ENCODE peak calls at places on chromosomes 7 and 10, in seven cellular contexts. G, E, P, Z, L, Q and A are unnamed samples.
A peak's percentile ranks its signal among the peaks of the same experiment; 100 is the strongest.

GRCh38 chr10:89662596-89662995 is 17.6 kb upstream of the PANK1 start:
- DNase-seq in G (peak; percentile 48), E (no peak), P (no peak), Z (peak; percentile 36), L (no peak), Q (no peak), A (no peak)

GRCh38 chr7:73519867-73520672 is 2.0 kb downstream of the BAZ1B start:
- DNase-seq in G (peak; percentile 38), E (no peak), P (no peak), Z (peak; percentile 3), L (no peak), Q (no peak), A (no peak)

GRCh38 chr10:112835933-112836564 is 114.0 kb upstream of the TCF7L2 start:
- DNase-seq in G (no peak), E (no peak), P (no peak), Z (no peak), L (no peak), Q (no peak), A (no peak)

GRCh38 chr10:99532687-99533495 is at the start of gene NKX2-3:
- DNase-seq in G (peak; percentile 61), E (peak; percentile 88), P (no peak), Z (peak; percentile 46), L (no peak), Q (no peak), A (no peak)

GRCh38 chr7:135210818-135211178 is 528 bp downstream of the WDR91 start:
- DNase-seq in G (peak; percentile 52), E (peak; percentile 36), P (no peak), Z (peak; percentile 26), L (no peak), Q (no peak), A (no peak)

GRCh38 chr7:158564648-158565005 is 23.0 kb downstream of the PTPRN2 start:
- DNase-seq in G (no peak), E (no peak), P (no peak), Z (no peak), L (no peak), Q (no peak), A (no peak)

GRCh38 chr10:94545277-94546057 is at the start of gene HELLS:
- DNase-seq in G (peak; percentile 94), E (peak; percentile 92), P (peak; percentile 66), Z (peak; percentile 82), L (peak; percentile 20), Q (peak; percentile 78), A (peak; percentile 85)

GRCh38 chr7:618539-619355 is 99.1 kb upstream of the PDGFA start:
- DNase-seq in G (no peak), E (no peak), P (no peak), Z (peak; percentile 26), L (no peak), Q (no peak), A (no peak)

GRCh38 chr10:125113661-125114388 is 46.5 kb downstream of the CTBP2 start:
- DNase-seq in G (peak; percentile 83), E (no peak), P (no peak), Z (no peak), L (no peak), Q (no peak), A (no peak)

GRCh38 chr10:50367732-50368131 is 116.4 kb upstream of the ASAH2 start:
- DNase-seq in G (peak; percentile 63), E (peak; percentile 35), P (no peak), Z (peak; percentile 54), L (no peak), Q (no peak), A (peak; percentile 29)

GRCh38 chr7:120742370-120742769 is 115.6 kb downstream of the TSPAN12 start:
- DNase-seq in G (no peak), E (no peak), P (no peak), Z (no peak), L (no peak), Q (no peak), A (peak; percentile 37)

GRCh38 chr10:49463605-49464004 is 67.7 kb upstream of the DRGX start:
- DNase-seq in G (no peak), E (no peak), P (no peak), Z (no peak), L (no peak), Q (no peak), A (no peak)

GRCh38 chr10:101939718-101940117 is 96.1 kb upstream of the KCNIP2 start:
- DNase-seq in G (no peak), E (no peak), P (no peak), Z (no peak), L (no peak), Q (no peak), A (no peak)

GRCh38 chr10:101938316-101939272 is 95.0 kb upstream of the KCNIP2 start:
- DNase-seq in G (peak; percentile 79), E (no peak), P (no peak), Z (peak; percentile 93), L (no peak), Q (peak; percentile 39), A (no peak)

GRCh38 chr10:101941871-101942270 is 98.3 kb upstream of the KCNIP2 start:
- DNase-seq in G (peak; percentile 71), E (no peak), P (no peak), Z (peak; percentile 59), L (no peak), Q (no peak), A (no peak)

GRCh38 chr10:101940916-101941315 is 97.3 kb upstream of the KCNIP2 start:
- DNase-seq in G (peak; percentile 41), E (no peak), P (no peak), Z (peak; percentile 46), L (no peak), Q (no peak), A (no peak)

GRCh38 chr10:101939273-101939635 is 95.7 kb upstream of the KCNIP2 start:
- DNase-seq in G (peak; percentile 90), E (peak; percentile 9), P (no peak), Z (peak; percentile 96), L (no peak), Q (peak; percentile 85), A (no peak)
- H3K4me3 ChIP-seq in G (peak overlapping the region; percentile 20), E (peak overlapping the region; percentile 1), P (no peak overlapping the region), Z (no peak overlapping the region), L (no peak overlapping the region), Q (no peak overlapping the region), A (no peak overlapping the region)

GRCh38 chr7:111802194-111802785 is 240.0 kb upstream of the IMMP2L start:
- DNase-seq in G (peak; percentile 3), E (no peak), P (no peak), Z (no peak), L (no peak), Q (no peak), A (no peak)

GRCh38 chr7:111801277-111801676 is 239.0 kb upstream of the IMMP2L start:
- DNase-seq in G (no peak), E (no peak), P (no peak), Z (no peak), L (no peak), Q (no peak), A (no peak)

DNA sequence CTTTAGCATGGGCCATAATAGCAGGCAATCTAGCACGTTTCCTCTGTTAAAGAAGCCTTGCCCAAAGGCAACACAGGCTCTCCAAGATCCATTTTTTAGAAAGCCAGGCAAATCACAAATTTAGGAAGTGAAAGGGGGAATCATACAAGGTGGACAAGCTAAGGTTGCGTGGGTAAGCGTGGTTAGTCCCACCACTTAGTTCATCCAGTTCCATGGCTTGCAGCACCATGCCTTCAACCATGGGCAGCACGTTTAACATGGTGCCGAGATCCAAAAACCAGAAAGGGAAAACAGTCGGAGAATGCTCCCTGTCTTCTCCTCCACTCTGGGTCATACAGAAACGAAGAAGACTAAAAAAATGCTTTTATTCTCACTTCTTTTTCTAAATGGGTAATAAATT is 234.4 kb upstream of the IMMP2L start:
- DNase-seq in G (peak; percentile 1), E (no peak), P (no peak), Z (peak; percentile 4), L (no peak), Q (no peak), A (no peak)
- H3K9me3 ChIP-seq in G (peaks cover 6% of the 10 kb centered on the region), E (peaks cover 16% of the 10 kb centered on the region), P (peaks cover 10% of the 10 kb centered on the region), Z (peaks cover 31% of the 10 kb centered on the region), L (peaks cover 12% of the 10 kb centered on the region), Q (peaks cover 17% of the 10 kb centered on the region), A (no peaks in the 10 kb centered on the region)

DNA sequence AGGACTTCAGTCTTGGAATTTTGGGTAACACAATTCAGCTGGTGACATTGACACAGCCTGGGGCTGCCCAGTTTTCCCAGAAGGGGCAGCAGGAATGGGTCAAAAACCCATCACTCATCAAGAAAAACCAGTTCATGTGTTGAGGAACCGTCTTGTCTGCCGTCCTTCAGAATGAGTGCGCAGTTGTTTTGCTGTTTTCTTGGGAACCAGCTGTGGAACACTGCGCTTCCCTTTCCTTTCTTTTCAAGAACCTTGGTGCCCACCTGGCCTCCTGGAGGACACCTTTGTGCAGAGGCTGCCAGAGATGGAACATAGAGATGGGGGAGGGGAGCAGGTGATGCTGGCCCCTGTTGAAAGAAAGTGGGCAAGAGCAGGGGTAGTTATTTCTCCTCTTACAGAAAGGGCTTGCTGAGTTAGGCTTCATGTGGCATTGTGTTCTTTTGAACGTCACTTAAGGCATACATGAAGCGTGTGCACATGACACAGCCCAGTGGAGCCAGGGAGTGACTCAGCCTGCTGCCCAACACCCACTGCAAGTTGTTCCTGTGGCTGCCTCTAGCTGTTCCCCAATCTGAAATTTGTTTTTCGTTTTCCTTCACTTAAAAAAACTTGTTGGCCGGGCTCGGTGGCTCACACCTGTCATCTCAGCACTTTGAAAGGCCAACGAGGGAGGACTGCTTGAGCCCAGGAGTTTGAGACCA is 87.4 kb upstream of the TNS3 start:
- DNase-seq in G (peak; percentile 96), E (no peak), P (peak; percentile 90), Z (peak; percentile 96), L (no peak), Q (no peak), A (no peak)
- H3K27ac ChIP-seq in G (peak overlapping the region; percentile 75), E (peak overlapping the region; percentile 86), P (peak overlapping the region; percentile 73), Z (peak overlapping the region; percentile 25), L (no peak overlapping the region), Q (peak overlapping the region; percentile 87), A (no peak overlapping the region)

GRCh38 chr10:23192396-23192740 is 256 bp downstream of the PTF1A start:
- DNase-seq in G (no peak), E (no peak), P (no peak), Z (no peak), L (no peak), Q (no peak), A (no peak)

GRCh38 chr10:23192741-23193434 is 776 bp downstream of the PTF1A start:
- DNase-seq in G (peak; percentile 17), E (no peak), P (no peak), Z (no peak), L (no peak), Q (no peak), A (no peak)

GRCh38 chr10:23193435-23194074 is 1.4 kb downstream of the PTF1A start:
- DNase-seq in G (no peak), E (no peak), P (no peak), Z (no peak), L (no peak), Q (no peak), A (no peak)

GRCh38 chr10:23190872-23191763 is 994 bp upstream of the PTF1A start:
- DNase-seq in G (no peak), E (no peak), P (no peak), Z (no peak), L (no peak), Q (no peak), A (no peak)

DNA sequence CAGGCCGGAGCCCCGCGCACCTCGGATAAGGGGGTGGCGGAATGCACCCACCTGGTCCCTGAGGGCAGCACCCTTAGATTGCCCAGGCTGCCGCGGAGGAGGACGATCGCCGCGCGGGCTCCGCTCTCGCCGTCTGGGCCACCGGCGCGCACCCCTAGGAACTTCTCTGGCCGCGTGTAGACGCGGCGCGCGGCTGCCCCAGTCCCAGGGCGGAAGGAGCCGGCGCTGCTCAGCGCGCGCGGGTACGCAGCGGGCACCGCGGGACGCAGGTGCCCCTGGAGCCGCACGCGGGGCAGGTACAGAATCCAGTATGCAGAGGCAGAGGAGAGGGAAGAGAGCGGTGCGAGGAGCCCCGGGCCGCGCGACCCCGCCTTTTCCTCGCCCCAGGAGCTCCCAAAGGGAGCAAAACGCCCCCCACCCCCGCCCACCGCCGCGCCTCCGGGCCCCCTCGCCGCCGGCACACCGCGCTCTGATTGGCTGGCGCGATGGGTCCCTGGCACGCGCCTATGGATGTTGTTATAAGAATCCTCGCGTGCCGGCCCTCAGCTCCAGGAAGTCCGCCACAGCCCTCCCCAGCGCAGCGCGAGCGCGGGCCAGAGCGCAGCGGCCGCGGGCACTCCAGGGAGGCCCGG is at the start of gene PTF1A:
- DNase-seq in G (no peak), E (no peak), P (no peak), Z (no peak), L (no peak), Q (no peak), A (no peak)
- H3K4me3 ChIP-seq in G (no peak within 1 kb of the TSS), E (no peak within 1 kb of the TSS), P (no peak within 1 kb of the TSS), Z (no peak within 1 kb of the TSS), L (peak within 1 kb of the TSS; percentile 67), Q (no peak within 1 kb of the TSS), A (peak within 1 kb of the TSS; percentile 13)